ENCODE peak calls at places on chromosomes 5 and 9, in six cellular contexts. G, T, Q, F, S and E are unnamed samples.

GRCh38 chr5:113199122-113199905 is 222.7 kb downstream of the DCP2 start:
- DNase-seq in G (no peak), T (no peak), Q (peak; percentile 86), F (no peak), S (no peak), E (no peak)

GRCh38 chr9:91541744-91542143 is 118.1 kb upstream of the NFIL3 start:
- DNase-seq in G (no peak), T (no peak), Q (peak; percentile 55), F (no peak), S (no peak), E (no peak)

GRCh38 chr9:89078860-89079259 is 87.6 kb downstream of the S1PR3 start:
- DNase-seq in G (no peak), T (no peak), Q (peak; percentile 57), F (no peak), S (no peak), E (no peak)

GRCh38 chr9:4555251-4555650 is 65.0 kb downstream of the SLC1A1 start:
- DNase-seq in G (no peak), T (no peak), Q (peak; percentile 17), F (no peak), S (no peak), E (no peak)

GRCh38 chr5:102670224-102670836 is 84.8 kb upstream of the PAM start:
- DNase-seq in G (no peak), T (peak; percentile 38), Q (no peak), F (peak; percentile 45), S (no peak), E (no peak)

GRCh38 chr5:134003957-134004625 is 684 bp downstream of the VDAC1 start:
- DNase-seq in G (peak; percentile 50), T (peak; percentile 83), Q (peak; percentile 42), F (peak; percentile 66), S (peak; percentile 84), E (no peak)

GRCh38 chr5:32206799-32207634 is 32.9 kb upstream of the GOLPH3 start:
- DNase-seq in G (no peak), T (no peak), Q (no peak), F (no peak), S (no peak), E (no peak)

GRCh38 chr9:78775889-78776288 is 479.0 kb downstream of the PSAT1 start:
- DNase-seq in G (no peak), T (no peak), Q (no peak), F (no peak), S (no peak), E (no peak)

GRCh38 chr9:1460143-1460769 is 410.1 kb downstream of the DMRT2 start:
- DNase-seq in G (no peak), T (no peak), Q (no peak), F (no peak), S (no peak), E (no peak)

GRCh38 chr9:72540348-72540873 is 19.0 kb downstream of the TMC1 start:
- DNase-seq in G (peak; percentile 23), T (no peak), Q (peak; percentile 49), F (no peak), S (no peak), E (no peak)

GRCh38 chr9:132141948-132142594 is 19.8 kb upstream of the NTNG2 start:
- DNase-seq in G (no peak), T (no peak), Q (no peak), F (no peak), S (no peak), E (no peak)

GRCh38 chr5:80186634-80187033 is 69.2 kb downstream of the SERINC5 start:
- DNase-seq in G (no peak), T (no peak), Q (no peak), F (no peak), S (no peak), E (no peak)

GRCh38 chr5:135449608-135450007 is 2.5 kb upstream of the DCANP1 start:
- DNase-seq in G (no peak), T (no peak), Q (no peak), F (no peak), S (no peak), E (no peak)

GRCh38 chr5:123124495-123125171 is 35.6 kb downstream of the PRDM6 start:
- DNase-seq in G (no peak), T (no peak), Q (no peak), F (no peak), S (no peak), E (no peak)

GRCh38 chr5:64971538-64971937 is 202.8 kb downstream of the CWC27 start:
- DNase-seq in G (no peak), T (no peak), Q (peak; percentile 48), F (no peak), S (no peak), E (no peak)

GRCh38 chr9:88259041-88259440 is 120.8 kb upstream of the SPATA31C2 start:
- DNase-seq in G (no peak), T (no peak), Q (no peak), F (no peak), S (no peak), E (no peak)

GRCh38 chr5:79936644-79937216 is 54.3 kb downstream of the MTX3 start:
- DNase-seq in G (no peak), T (no peak), Q (no peak), F (no peak), S (no peak), E (no peak)

GRCh38 chr9:27471789-27472585 is 52.1 kb upstream of the IFNK start:
- DNase-seq in G (no peak), T (peak; percentile 62), Q (no peak), F (no peak), S (no peak), E (no peak)

GRCh38 chr5:180350296-180350695 is 2.8 kb downstream of the GFPT2 start:
- DNase-seq in G (no peak), T (no peak), Q (no peak), F (no peak), S (no peak), E (no peak)

GRCh38 chr5:65674749-65675148 is 47.2 kb downstream of the SGTB start:
- DNase-seq in G (no peak), T (no peak), Q (peak; percentile 63), F (no peak), S (no peak), E (no peak)

GRCh38 chr5:132054031-132054696 is 6.3 kb upstream of the IL3 start:
- DNase-seq in G (no peak), T (peak; percentile 22), Q (no peak), F (no peak), S (peak; percentile 54), E (no peak)

GRCh38 chr5:128965638-128966302 is 482 bp downstream of the SLC27A6 start:
- DNase-seq in G (no peak), T (no peak), Q (no peak), F (peak; percentile 20), S (no peak), E (no peak)

GRCh38 chr5:54663876-54664275 is 146.3 kb downstream of the SNX18 start:
- DNase-seq in G (peak; percentile 20), T (peak; percentile 61), Q (peak; percentile 96), F (no peak), S (peak; percentile 86), E (no peak)

DNA sequence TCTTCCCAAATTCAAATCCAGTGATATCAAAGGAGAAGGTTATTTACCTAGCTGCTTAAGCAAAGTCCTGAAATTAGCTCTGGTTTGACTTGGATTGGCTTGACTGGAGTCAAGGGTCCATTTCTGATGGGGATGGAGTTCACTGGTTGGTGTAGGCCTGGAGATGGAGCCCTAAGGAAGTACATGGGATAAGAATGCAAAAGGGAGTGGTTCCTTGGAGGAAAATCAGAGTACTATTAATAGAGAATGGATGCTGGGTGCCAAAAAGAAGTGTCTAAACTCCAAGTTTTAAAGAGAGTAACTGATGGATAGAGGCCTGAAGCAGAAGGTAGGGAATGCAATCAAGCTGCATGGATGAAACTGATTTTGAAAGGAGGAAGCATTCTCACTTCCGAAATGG is 13.8 kb downstream of the TXNDC8 start:
- DNase-seq in G (no peak), T (no peak), Q (no peak), F (no peak), S (no peak), E (no peak)
- TF ChIP-seq CTCF in G (no peak), T (no peak), Q (no peak), F (no peak), S (no peak), E (no peak)

GRCh38 chr5:176406436-176407052 is 9.8 kb downstream of the CLTB start:
- DNase-seq in G (no peak), T (no peak), Q (no peak), F (no peak), S (peak; percentile 19), E (no peak)
- TF ChIP-seq CTCF in G (no peak), T (no peak), Q (no peak), F (no peak), S (no peak), E (no peak)

GRCh38 chr9:104144336-104144735 is 50.2 kb downstream of the SMC2 start:
- DNase-seq in G (no peak), T (no peak), Q (no peak), F (no peak), S (no peak), E (no peak)

GRCh38 chr9:104138243-104138642 is 44.1 kb downstream of the SMC2 start:
- DNase-seq in G (no peak), T (no peak), Q (no peak), F (no peak), S (no peak), E (no peak)

GRCh38 chr9:104142799-104143553 is 48.9 kb downstream of the SMC2 start:
- DNase-seq in G (no peak), T (no peak), Q (no peak), F (no peak), S (no peak), E (no peak)

GRCh38 chr9:104143554-104143919 is 49.4 kb downstream of the SMC2 start:
- DNase-seq in G (no peak), T (no peak), Q (no peak), F (no peak), S (no peak), E (no peak)
- TF ChIP-seq CTCF in G (no peak), T (no peak), Q (no peak), F (no peak), S (no peak), E (no peak)

GRCh38 chr5:142715291-142715690 is 29.4 kb upstream of the FGF1 start:
- DNase-seq in G (no peak), T (no peak), Q (no peak), F (no peak), S (no peak), E (no peak)

GRCh38 chr5:142719836-142720330 is 34.0 kb upstream of the FGF1 start:
- DNase-seq in G (no peak), T (no peak), Q (no peak), F (no peak), S (no peak), E (no peak)

GRCh38 chr5:142716963-142717362 is 31.1 kb upstream of the FGF1 start:
- DNase-seq in G (peak; percentile 60), T (no peak), Q (peak; percentile 51), F (peak; percentile 70), S (peak; percentile 73), E (no peak)

GRCh38 chr5:142720561-142721275 is 34.8 kb upstream of the FGF1 start:
- DNase-seq in G (peak; percentile 80), T (no peak), Q (peak; percentile 33), F (peak; percentile 27), S (no peak), E (no peak)

DNA sequence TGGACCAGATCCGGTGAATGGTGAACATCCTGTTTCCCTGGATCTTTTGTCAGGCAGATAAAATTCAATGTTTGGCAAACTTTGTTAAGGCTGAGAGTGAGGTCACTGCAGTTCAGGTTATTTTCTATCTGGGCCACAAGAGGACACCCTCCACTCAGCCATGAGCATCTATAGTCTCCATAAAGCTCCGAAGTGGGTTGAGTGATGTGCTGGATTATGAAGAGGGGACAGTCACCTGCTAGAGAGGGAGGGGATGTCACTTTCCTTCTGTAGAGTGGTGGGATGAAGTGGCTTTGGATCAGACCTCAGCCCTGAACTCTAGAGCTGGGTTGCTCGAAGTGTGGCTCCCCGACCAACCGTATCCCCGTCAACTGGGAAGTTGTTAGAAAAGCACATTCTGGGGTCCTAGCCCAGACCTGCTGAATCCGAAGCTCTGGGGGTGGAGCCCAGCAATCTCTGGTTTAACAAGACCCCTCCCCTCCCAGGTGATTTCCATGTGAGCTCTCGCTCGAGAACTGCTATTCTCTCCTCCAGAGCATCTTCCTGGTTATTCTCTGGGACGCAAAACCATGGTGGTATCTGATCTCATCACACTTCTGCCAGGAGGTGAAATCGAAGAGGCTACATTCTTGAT is 31.8 kb upstream of the FGF1 start:
- DNase-seq in G (peak; percentile 40), T (no peak), Q (peak; percentile 72), F (no peak), S (no peak), E (no peak)
- TF ChIP-seq CTCF in G (peak; percentile 72), T (peak; percentile 50), Q (peak; percentile 93), F (no peak), S (peak; percentile 74), E (peak; percentile 69)